ENCODE peak calls at places on chromosomes 3 and 15, in four cellular contexts. Q is GM23338, X is GM12878, P is stomach. T is an unnamed sample.

GRCh38 chr15:91186892-91187644 is 87.0 kb downstream of the SV2B start:
- DNase-seq in P (no peak), X (no peak), Q (peak; percentile 67), T (no peak)

GRCh38 chr3:119579366-119580147 is at the start of gene ADPRH:
- DNase-seq in X (no peak), P (peak; percentile 84), Q (peak; percentile 84), T (peak; percentile 85)

GRCh38 chr3:185823280-185824044 is 1.4 kb downstream of the IGF2BP2 start:
- DNase-seq in Q (peak; percentile 62), X (no peak), P (peak; percentile 59), T (peak; percentile 69)

GRCh38 chr3:88000853-88001252 is 58.0 kb downstream of the CGGBP1 start:
- DNase-seq in P (no peak), Q (peak; percentile 74), X (no peak), T (no peak)

GRCh38 chr15:77482570-77482969 is 61.9 kb downstream of the HMG20A start:
- DNase-seq in Q (no peak), P (no peak), X (no peak), T (no peak)

GRCh38 chr15:89778861-89779260 is 2.7 kb downstream of the MESP2 start:
- DNase-seq in Q (no peak), P (no peak), X (no peak), T (no peak)

GRCh38 chr3:52248816-52249547 is 3.4 kb downstream of the PPM1M start:
- DNase-seq in Q (no peak), X (no peak), P (peak; percentile 41), T (peak; percentile 81)

GRCh38 chr15:87207945-87208580 is 1048.5 kb downstream of the NTRK3 start:
- DNase-seq in Q (no peak), P (no peak), X (no peak), T (no peak)

GRCh38 chr3:54600441-54601204 is 327.2 kb downstream of the LRTM1 start:
- DNase-seq in X (no peak), Q (peak; percentile 21), P (no peak), T (no peak)

DNA sequence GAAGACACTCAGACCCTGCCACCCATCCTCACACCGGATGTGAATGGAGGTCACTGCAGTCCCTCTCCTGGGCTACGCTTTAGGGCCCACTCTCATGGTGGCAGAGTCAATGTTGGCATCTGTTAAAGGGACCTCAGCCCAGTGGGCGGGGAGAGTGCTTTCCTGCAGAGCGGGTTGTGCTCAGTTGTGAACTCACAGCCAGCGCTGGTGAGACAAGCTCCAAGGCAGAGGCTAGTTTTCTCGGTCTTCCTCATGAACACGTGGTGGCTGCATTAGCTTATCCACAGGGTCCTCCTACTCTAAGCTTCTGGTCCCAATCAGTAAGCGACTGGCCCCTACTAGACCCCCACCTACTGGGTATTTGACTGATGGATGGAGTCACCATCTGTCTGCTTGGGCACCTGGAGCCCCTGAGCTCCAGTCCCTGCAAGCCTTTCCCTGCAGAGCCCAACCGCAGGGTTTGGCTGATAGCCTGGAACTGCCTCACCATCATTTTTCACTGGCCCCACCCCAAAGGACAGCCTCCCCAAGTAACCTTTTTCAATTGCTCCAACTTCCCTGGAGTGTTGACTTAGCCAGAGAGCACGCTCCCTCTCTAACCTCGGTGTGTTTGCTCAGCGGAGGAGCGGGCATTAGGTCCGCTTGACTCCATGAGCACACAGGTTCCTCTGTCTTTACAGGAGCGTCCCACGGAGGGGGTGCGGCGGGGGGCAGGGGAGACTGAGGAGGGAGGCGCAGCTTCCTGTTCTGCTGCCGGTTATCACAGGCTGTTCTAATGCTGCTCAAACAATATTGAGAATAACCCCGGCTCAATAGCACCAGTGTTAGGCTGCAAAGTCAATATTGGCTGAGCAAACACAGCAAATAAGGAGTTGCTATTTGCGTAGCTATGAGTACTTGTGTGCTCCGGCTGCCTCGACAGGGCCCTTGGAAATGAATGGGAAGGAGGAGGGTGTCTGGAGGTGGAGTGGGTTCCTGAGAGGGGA is 141.7 kb downstream of the RPLP1 start:
- DNase-seq in P (peak; percentile 92), X (no peak), Q (no peak), T (peak; percentile 58)
- TF ChIP-seq POLR2AphosphoS5 in P (peak; percentile 85), X (no peak), Q (no peak), T (no peak)

GRCh38 chr3:143441772-143442171 is 322.2 kb downstream of the CHST2 start:
- DNase-seq in Q (no peak), X (no peak), P (no peak), T (no peak)

GRCh38 chr3:143442761-143443477 is 323.3 kb downstream of the CHST2 start:
- DNase-seq in Q (no peak), X (no peak), P (no peak), T (no peak)

GRCh38 chr3:143447491-143447890 is 327.9 kb downstream of the CHST2 start:
- DNase-seq in P (no peak), X (no peak), Q (no peak), T (no peak)

GRCh38 chr3:143445118-143445517 is 325.5 kb downstream of the CHST2 start:
- DNase-seq in Q (no peak), X (peak; percentile 43), P (no peak), T (no peak)

DNA sequence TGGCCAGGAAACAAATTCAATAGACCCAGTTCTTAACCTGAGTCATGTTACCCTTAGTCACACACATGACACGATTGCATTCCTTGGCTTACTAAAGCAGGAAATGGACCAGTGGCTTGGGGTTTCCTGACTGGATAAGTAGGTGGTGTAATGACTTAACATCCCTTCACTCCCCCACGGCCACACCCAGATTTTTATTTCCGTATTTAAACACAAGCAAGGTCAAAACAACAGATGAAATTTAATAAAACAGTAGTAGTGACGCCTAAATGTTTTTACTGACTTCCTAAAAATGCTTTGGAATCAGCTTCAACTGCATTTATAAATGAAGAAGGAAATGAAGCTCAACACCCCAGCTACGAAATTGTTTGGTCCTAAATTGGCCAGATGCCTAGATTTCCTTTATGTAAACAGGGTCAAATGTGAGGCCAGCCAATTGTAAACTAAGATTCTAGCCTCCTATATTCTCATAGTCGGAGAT is 324.3 kb downstream of the CHST2 start:
- DNase-seq in Q (no peak), P (peak; percentile 47), X (no peak), T (peak; percentile 73)
- TF ChIP-seq POLR2AphosphoS5 in Q (no peak), P (peak; percentile 89), X (no peak), T (peak; percentile 14)

DNA sequence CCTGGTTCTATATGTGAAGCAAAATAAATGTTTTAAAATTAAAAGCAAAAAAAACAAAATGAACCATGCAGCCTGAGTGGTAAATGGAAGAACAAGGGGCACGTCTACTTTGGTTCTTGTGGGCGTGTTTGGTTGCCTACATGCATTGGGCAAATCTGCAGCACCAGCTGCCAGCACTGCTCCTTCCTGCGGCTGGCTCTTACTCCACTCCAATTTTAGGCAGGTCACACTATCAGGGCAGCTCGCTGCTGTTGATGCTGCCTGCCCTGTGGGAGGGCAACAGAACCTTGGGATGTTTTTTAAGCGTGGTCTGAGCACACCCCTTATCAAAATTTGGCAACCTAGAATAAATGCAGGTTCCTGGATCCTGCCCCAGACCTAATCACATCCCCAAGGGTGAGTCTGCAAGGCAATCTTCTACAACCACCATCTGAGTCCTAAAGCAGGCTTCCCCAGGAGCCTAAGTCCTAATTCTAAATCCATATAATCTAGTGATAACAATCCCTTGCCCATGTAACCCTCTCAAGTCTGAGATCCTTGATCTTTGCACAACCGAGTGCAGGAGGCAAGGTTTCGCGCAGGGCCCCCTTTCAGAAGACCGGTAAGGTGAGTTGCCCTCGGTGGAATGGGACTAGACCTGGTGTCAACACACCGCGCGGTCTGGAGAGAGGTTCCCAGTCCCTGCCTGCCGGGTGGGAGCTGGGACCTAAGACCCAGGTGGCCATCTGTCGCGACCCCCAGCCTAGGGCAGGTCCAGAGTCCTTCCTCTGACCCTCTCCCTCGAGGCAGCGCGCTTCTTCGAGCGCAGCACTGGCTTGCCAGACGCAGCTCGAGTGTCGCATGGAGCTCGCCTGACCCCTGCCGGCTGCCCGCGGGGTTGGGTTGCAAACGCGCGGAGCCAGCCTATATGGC is 15.9 kb downstream of the IVD start:
- DNase-seq in P (peak; percentile 82), X (no peak), Q (peak; percentile 89), T (peak; percentile 85)
- TF ChIP-seq POLR2AphosphoS5 in P (peak; percentile 70), X (no peak), Q (peak; percentile 44), T (no peak)

DNA sequence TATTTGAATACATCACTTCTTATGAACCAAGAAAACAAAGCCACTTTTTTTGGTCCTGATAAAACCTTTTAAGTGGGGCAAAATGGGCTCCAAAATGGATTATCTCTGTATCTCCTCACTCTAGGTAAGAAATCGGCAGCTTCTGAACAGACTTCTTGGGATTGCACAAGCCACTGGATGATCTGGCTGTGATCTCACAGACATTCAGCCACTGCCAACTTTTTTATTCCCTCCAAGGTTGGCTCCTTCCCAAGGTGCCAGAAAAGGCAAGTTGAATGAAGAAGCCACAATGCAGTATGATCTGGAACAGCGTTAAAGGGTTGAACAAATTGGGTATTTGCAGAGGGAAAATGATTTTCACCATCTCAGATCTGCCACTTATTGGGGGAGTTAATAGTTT is 73.2 kb downstream of the PRICKLE2 start:
- DNase-seq in X (no peak), P (no peak), Q (no peak), T (peak; percentile 86)
- TF ChIP-seq POLR2AphosphoS5 in X (no peak), P (peak; percentile 13), Q (no peak), T (peak; percentile 39)

GRCh38 chr3:33664195-33664594 is 53.9 kb downstream of the CLASP2 start:
- DNase-seq in P (no peak), Q (no peak), X (no peak), T (no peak)

GRCh38 chr3:33665294-33665693 is 52.8 kb downstream of the CLASP2 start:
- DNase-seq in X (no peak), P (no peak), Q (no peak), T (no peak)

GRCh38 chr3:33663042-33663441 is 55.0 kb downstream of the CLASP2 start:
- DNase-seq in P (no peak), X (no peak), Q (no peak), T (no peak)

GRCh38 chr3:33668618-33669017 is 49.4 kb downstream of the CLASP2 start:
- DNase-seq in P (no peak), Q (no peak), X (no peak), T (no peak)
- TF ChIP-seq POLR2AphosphoS5 in P (no peak), Q (no peak), X (no peak), T (no peak)

DNA sequence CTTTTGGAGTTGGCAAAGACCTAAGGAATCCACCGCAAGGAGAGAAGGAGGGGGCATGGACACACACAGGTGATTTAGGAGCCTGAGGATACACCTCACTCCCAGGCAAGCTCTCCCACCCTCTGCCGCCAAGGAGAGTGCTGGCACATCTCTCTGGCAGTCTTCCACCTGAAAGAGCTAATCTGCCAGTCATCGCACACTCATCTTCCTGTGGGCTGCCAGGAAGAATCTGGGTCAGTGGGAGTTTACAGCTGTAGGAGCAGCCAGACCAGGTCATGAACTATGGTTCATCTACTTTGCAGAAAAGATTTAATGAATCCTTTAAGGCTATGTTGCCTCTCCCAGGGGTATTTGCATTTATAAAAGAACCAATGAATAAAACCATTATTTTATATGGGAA is 170.6 kb upstream of the TSC22D2 start:
- DNase-seq in Q (no peak), P (no peak), X (no peak), T (peak; percentile 72)
- TF ChIP-seq POLR2AphosphoS5 in Q (no peak), P (peak; percentile 25), X (no peak), T (peak; percentile 21)

DNA sequence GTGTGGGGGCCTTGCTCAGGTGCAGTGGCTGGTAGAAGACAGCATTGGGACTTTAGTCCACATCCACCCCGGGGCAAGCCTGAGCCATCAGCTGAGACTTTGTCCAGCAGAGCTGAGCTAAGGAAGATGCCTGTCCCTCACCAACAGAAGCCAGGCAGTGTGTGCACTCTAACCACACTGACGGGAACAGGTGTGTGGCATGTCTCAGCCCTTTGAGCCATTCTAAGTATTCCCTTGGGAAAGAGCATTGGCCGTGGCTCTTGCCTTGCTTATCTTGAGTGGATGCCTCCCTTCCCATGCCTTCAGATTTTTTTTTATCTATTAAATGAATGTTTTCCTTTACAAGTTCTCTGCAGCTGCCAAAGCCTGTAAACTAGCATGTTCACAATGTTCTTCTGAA is 3.5 kb downstream of the GABRA5 start:
- DNase-seq in Q (no peak), X (no peak), P (no peak), T (no peak)
- TF ChIP-seq POLR2AphosphoS5 in Q (no peak), X (no peak), P (no peak), T (no peak)

GRCh38 chr3:139287557-139287956 is 56.3 kb upstream of the MRPS22 start:
- DNase-seq in P (no peak), X (no peak), Q (no peak), T (no peak)
- TF ChIP-seq POLR2AphosphoS5 in P (no peak), X (no peak), Q (no peak), T (no peak)

GRCh38 chr15:67096536-67097294 is 31.3 kb downstream of the SMAD3 start:
- DNase-seq in X (no peak), Q (no peak), P (no peak), T (no peak)
- TF ChIP-seq POLR2AphosphoS5 in X (no peak), Q (no peak), P (no peak), T (no peak)